ENCODE peak calls at places on chromosomes 7 and 10, in six cellular contexts. S is cardiac muscle cell, E is HCT116, T is osteocyte, N is body of pancreas, Q is gastrocnemius medialis. L is an unnamed sample.

GRCh38 chr10:71351628-71352319 is 32.7 kb downstream of the SLC29A3 start:
- DNase-seq in T (no peak), N (no peak), E (no peak), S (no peak), Q (peak; percentile 47), L (peak; percentile 22)

GRCh38 chr10:23048191-23048590 is 47.2 kb upstream of the MSRB2 start:
- DNase-seq in Q (no peak), S (no peak), E (no peak), N (no peak), T (no peak), L (no peak)

GRCh38 chr7:52592698-52593097 is 442.7 kb upstream of the POM121L12 start:
- DNase-seq in Q (no peak), S (no peak), E (no peak), N (no peak), T (no peak), L (no peak)

GRCh38 chr7:148325208-148325607 is 265.4 kb upstream of the C7orf33 start:
- DNase-seq in N (no peak), Q (no peak), T (no peak), S (no peak), E (no peak), L (no peak)

GRCh38 chr10:30353851-30354250 is 4.8 kb upstream of the MTPAP start:
- DNase-seq in E (no peak), Q (no peak), S (peak; percentile 33), T (no peak), N (no peak), L (no peak)

GRCh38 chr10:22374489-22375126 is 29.3 kb downstream of the SPAG6 start:
- DNase-seq in S (no peak), T (no peak), N (no peak), E (no peak), Q (no peak), L (no peak)

GRCh38 chr7:128831994-128832879 is 2.0 kb downstream of the FLNC start:
- DNase-seq in S (peak; percentile 63), Q (peak; percentile 96), N (no peak), T (no peak), E (no peak), L (peak; percentile 66)

GRCh38 chr10:81026597-81026996 is 488.9 kb downstream of the SH2D4B start:
- DNase-seq in N (no peak), T (no peak), E (no peak), S (no peak), Q (no peak), L (no peak)

GRCh38 chr10:44310762-44311562 is 73.9 kb downstream of the CXCL12 start:
- DNase-seq in N (peak; percentile 92), S (peak; percentile 93), T (peak; percentile 92), E (peak; percentile 54), Q (peak; percentile 88), L (peak; percentile 91)

GRCh38 chr10:97939446-97939990 is 89.9 kb downstream of the GOLGA7B start:
- DNase-seq in Q (no peak), S (no peak), N (no peak), T (no peak), E (no peak), L (no peak)

GRCh38 chr7:106757846-106758245 is 96.9 kb upstream of the CCDC71L start:
- DNase-seq in T (no peak), S (peak; percentile 76), Q (peak; percentile 27), E (no peak), N (no peak), L (peak; percentile 13)

GRCh38 chr7:46544396-46545008 is 623.4 kb upstream of the IGFBP3 start:
- DNase-seq in S (peak; percentile 82), E (peak; percentile 48), T (no peak), Q (no peak), N (no peak), L (no peak)

GRCh38 chr7:24652551-24652950 is 79.3 kb downstream of the PALS2 start:
- DNase-seq in S (no peak), Q (no peak), T (no peak), N (no peak), E (no peak), L (no peak)

DNA sequence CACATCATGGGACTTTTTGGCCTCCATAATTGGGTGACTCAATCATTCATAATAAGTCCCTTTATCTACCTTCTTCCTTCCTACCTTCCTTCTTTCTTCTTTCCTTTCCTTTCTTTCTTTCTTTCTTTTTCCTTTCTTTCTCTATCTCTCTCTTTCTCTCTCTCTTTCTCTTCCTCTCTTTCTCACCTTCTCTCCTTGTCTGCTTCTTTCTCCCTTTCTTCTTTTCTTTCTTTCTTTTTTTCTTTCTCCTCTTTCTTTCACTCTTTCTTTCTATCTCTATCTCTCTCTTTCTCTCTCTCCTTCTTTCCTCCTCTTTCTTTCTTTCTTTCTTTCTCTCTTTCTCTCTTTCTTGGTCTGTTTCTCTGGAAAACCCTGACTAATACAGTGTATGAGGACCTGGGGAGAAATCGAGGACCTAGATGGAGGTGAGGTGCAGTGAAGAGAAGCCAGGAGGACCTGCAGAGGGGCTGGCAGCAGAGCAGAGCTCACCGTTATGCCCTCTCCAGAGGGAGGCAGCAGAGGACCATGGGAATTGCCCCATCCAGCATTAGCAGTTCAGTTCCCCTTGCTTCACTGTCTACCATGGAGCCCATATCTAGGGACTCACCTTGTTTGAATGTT is 52.7 kb upstream of the BTRC start:
- DNase-seq in N (peak; percentile 34), Q (peak; percentile 33), S (peak; percentile 67), T (no peak), E (peak; percentile 63), L (no peak)
- TF ChIP-seq CTCF in N (peak; percentile 51), Q (peak; percentile 77), S (peak; percentile 63), T (peak; percentile 38), E (peak; percentile 84), L (peak; percentile 44)

GRCh38 chr7:156823441-156823840 is 69.5 kb downstream of the LMBR1 start:
- DNase-seq in Q (no peak), T (no peak), N (no peak), E (no peak), S (peak; percentile 22), L (no peak)

GRCh38 chr7:156819733-156820295 is 73.2 kb downstream of the LMBR1 start:
- DNase-seq in E (no peak), T (no peak), Q (no peak), N (no peak), S (no peak), L (no peak)

GRCh38 chr7:156818133-156818532 is 74.8 kb downstream of the LMBR1 start:
- DNase-seq in Q (no peak), S (no peak), N (no peak), T (no peak), E (no peak), L (no peak)

GRCh38 chr7:156816943-156817572 is 75.9 kb downstream of the LMBR1 start:
- DNase-seq in Q (no peak), S (peak; percentile 50), T (no peak), N (no peak), E (no peak), L (no peak)

GRCh38 chr7:156820445-156821063 is 72.4 kb downstream of the LMBR1 start:
- DNase-seq in S (no peak), Q (no peak), N (no peak), E (no peak), T (no peak), L (no peak)
- TF ChIP-seq CTCF in S (peak; percentile 13), Q (no peak), N (no peak), E (peak; percentile 56), T (peak; percentile 19), L (peak; percentile 4)

DNA sequence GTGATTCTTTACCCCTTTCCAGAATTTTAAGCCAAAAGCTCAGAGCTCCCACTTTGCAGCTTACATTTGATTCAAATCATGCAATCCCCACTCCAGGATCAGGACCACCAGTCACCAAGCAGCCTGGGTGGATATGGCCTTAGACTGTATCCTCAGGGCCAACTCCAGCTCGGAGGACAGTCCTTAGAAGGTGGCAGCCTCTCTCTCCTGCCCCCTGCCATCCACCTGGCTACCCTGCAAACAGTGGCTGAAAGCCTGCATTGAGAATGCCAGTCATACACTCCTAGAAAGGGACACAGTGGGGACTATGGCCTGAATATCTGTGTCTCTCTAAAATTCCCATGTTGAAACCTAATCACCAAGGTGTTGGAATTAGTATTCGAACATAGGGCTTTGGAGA is 50.0 kb upstream of the KCNMA1 start:
- DNase-seq in N (no peak), Q (no peak), E (no peak), S (no peak), T (peak; percentile 57), L (no peak)
- TF ChIP-seq CTCF in N (no peak), Q (no peak), E (peak; percentile 22), S (no peak), T (no peak), L (no peak)

DNA sequence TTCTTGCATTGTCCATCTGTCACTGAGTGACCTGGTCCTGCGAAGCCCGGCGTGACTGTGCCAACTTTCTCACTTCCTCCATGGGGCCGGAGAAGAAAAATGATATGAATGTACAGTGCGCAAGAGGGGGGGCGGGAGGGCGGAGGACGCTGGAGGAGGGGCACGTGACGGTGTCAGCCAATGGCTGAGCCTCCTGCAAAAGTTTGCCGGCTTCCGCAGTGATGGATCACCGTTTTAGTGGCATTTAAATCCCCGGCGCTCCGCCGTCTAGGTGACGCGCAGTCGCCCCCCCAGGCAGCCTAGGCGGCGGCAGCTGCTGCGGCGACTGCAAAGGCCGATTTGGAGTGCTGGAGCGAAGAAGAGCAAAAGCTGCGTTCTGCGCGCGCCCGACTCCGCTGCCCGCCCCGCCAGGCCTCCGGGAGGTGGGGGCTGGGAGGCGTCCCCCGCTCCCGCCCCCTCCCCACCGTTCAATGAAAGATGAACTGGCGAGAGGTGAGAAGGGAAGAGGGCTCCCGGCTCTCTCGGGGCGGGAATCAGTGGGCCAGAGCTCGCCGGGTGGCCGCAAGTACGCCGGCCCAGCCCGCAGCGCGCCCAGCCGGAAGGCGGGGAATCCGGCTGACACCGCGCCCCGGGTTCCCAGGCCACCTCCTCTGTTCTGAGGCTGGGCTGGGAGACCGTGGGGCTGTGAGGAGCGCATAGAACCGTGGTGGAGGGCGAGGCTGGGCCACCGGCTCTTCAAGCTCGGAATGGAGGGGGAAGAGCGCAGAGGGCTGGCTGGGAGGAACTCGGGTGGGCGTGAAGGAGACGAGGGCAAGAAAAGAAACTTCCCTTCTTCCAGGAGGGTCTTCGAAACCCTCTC is at the start of gene HOXA1:
- DNase-seq in N (peak; percentile 50), Q (peak; percentile 55), E (peak; percentile 80), S (peak; percentile 62), T (no peak), L (peak; percentile 16)
- TF ChIP-seq CTCF in N (no peak), Q (no peak), E (no peak), S (no peak), T (no peak), L (no peak)

DNA sequence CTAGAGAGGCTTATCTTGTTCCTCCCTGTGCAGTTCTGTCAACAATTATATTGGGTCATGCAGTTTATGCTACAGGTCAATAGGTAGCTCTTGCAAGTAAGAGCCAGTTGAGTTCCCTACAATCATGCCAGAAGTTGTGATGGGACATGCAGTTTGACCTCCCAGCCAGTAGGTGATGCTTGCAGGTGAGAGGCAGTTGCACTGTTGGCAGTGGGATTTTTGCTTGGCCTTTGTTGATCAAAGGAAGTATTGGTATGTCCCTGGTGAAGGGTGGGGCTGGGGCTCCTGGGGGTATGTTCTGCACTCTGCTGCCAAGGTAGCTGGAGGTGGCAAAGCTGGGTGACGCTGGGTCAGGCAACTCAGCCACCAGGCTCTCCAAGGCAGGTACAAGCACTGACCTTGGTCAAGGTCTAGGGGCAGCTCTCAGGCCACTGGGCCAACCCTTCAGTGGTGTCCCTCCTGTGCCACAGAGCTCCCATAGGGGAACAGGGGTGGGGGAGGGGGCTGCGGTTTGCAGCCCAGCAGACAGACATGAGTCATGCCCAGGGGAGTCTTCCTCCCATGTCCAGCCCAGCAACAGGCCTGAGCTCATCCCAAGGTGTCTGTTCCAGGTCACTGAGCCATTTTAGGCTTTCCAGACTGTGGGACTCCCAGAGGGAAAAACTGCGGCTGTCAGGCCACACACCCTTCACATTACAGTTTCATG is 43.3 kb downstream of the MEOX2 start:
- DNase-seq in S (no peak), E (no peak), T (no peak), N (no peak), Q (no peak), L (peak; percentile 7)
- TF ChIP-seq CTCF in S (no peak), E (peak; percentile 26), T (no peak), N (no peak), Q (no peak), L (no peak)